ENCODE peak calls at places on chromosome 11, in nine cellular contexts. R, J, C, X, W, P, O, U and L are unnamed samples. For H3K9me3, the result is how much of the 10 kb centered on the place peaks cover.

GRCh38 chr11:91955206-91955605 is 269.4 kb upstream of the FAT3 start:
- DNase-seq in R (no peak), J (no peak), C (no peak), X (no peak), W (no peak), P (no peak), O (no peak), U (no peak), L (no peak)

GRCh38 chr11:112172362-112172994 is 2.8 kb upstream of the BCO2 start:
- DNase-seq in R (no peak), J (no peak), C (no peak), X (no peak), W (no peak), P (no peak), O (no peak), U (no peak), L (no peak)

GRCh38 chr11:22920939-22921565 is 60.8 kb upstream of the CCDC179 start:
- DNase-seq in R (no peak), J (no peak), C (no peak), X (peak), W (no peak), P (no peak), O (peak), U (peak), L (no peak)

GRCh38 chr11:62345862-62346261 is 8.6 kb downstream of the ASRGL1 start:
- DNase-seq in R (no peak), J (no peak), C (no peak), X (peak), W (no peak), P (no peak), O (no peak), U (no peak), L (no peak)

GRCh38 chr11:21511835-21512440 is 680.9 kb upstream of the ANO5 start:
- DNase-seq in R (no peak), J (peak), C (no peak), X (peak), W (peak), P (peak), O (no peak), U (peak), L (peak)

GRCh38 chr11:134404485-134405341 is 7.3 kb downstream of the B3GAT1 start:
- DNase-seq in R (no peak), J (no peak), C (no peak), X (no peak), W (no peak), P (no peak), O (no peak), U (no peak), L (no peak)

GRCh38 chr11:8615633-8616032 is 21.6 kb upstream of the STK33 start:
- DNase-seq in R (no peak), J (no peak), C (no peak), X (no peak), W (no peak), P (no peak), O (no peak), U (no peak), L (no peak)

GRCh38 chr11:94786264-94787126 is 18.3 kb downstream of the AMOTL1 start:
- DNase-seq in R (no peak), J (no peak), C (no peak), X (no peak), W (peak), P (no peak), O (no peak), U (no peak), L (no peak)

GRCh38 chr11:46446343-46446751 is 54.8 kb upstream of the CHRM4 start:
- DNase-seq in R (no peak), J (no peak), C (no peak), X (no peak), W (no peak), P (no peak), O (no peak), U (no peak), L (no peak)

GRCh38 chr11:128548655-128549255 is 38.6 kb downstream of the ETS1 start:
- DNase-seq in R (no peak), J (peak), C (peak), X (peak), W (peak), P (peak), O (peak), U (peak), L (peak)

GRCh38 chr11:35109827-35110226 is 29.1 kb upstream of the CD44 start:
- DNase-seq in R (no peak), J (no peak), C (no peak), X (no peak), W (no peak), P (no peak), O (no peak), U (no peak), L (no peak)

GRCh38 chr11:126115820-126116319 is 53.2 kb upstream of the CDON start:
- DNase-seq in R (peak), J (peak), C (peak), X (peak), W (peak), P (peak), O (peak), U (no peak), L (peak)

GRCh38 chr11:45468265-45468856 is 182.2 kb upstream of the SYT13 start:
- DNase-seq in R (no peak), J (no peak), C (no peak), X (no peak), W (no peak), P (no peak), O (no peak), U (no peak), L (no peak)

GRCh38 chr11:65410936-65411680 is 11.5 kb upstream of the NEAT1 start:
- DNase-seq in R (no peak), J (peak), C (peak), X (no peak), W (peak), P (peak), O (no peak), U (no peak), L (peak)

GRCh38 chr11:3160252-3161031 is 4.7 kb downstream of the OSBPL5 start:
- DNase-seq in R (peak), J (peak), C (peak), X (peak), W (peak), P (peak), O (peak), U (peak), L (peak)

GRCh38 chr11:76863196-76863777 is 2.6 kb downstream of the ACER3 start:
- DNase-seq in R (peak), J (no peak), C (no peak), X (peak), W (no peak), P (no peak), O (no peak), U (peak), L (no peak)

GRCh38 chr11:61023086-61024035 is 51.9 kb downstream of the CD6 start:
- DNase-seq in R (no peak), J (no peak), C (peak), X (peak), W (no peak), P (no peak), O (no peak), U (no peak), L (no peak)

GRCh38 chr11:107385361-107385982 is 72.2 kb downstream of the CWF19L2 start:
- DNase-seq in R (no peak), J (no peak), C (no peak), X (no peak), W (no peak), P (no peak), O (no peak), U (no peak), L (no peak)

GRCh38 chr11:98107736-98108135 is 913.0 kb upstream of the CNTN5 start:
- DNase-seq in R (no peak), J (no peak), C (no peak), X (no peak), W (no peak), P (no peak), O (no peak), U (no peak), L (peak)

GRCh38 chr11:8357891-8358566 is 94.4 kb upstream of the LMO1 start:
- DNase-seq in R (no peak), J (peak), C (no peak), X (no peak), W (no peak), P (no peak), O (no peak), U (no peak), L (no peak)

GRCh38 chr11:34075178-34075820 is 23.8 kb downstream of the CAPRIN1 start:
- DNase-seq in R (no peak), J (no peak), C (no peak), X (no peak), W (no peak), P (no peak), O (no peak), U (no peak), L (no peak)

GRCh38 chr11:123186291-123186690 is 8.8 kb downstream of the CLMP start:
- DNase-seq in R (no peak), J (no peak), C (no peak), X (no peak), W (no peak), P (no peak), O (no peak), U (peak), L (no peak)

GRCh38 chr11:10486161-10486840 is 31.2 kb downstream of the AMPD3 start:
- DNase-seq in R (no peak), J (no peak), C (no peak), X (no peak), W (no peak), P (no peak), O (peak), U (peak), L (no peak)

GRCh38 chr11:129652828-129653227 is 162.8 kb upstream of the TMEM45B start:
- DNase-seq in R (no peak), J (no peak), C (no peak), X (no peak), W (no peak), P (no peak), O (no peak), U (no peak), L (no peak)

GRCh38 chr11:70650075-70650909 is 252.0 kb downstream of the CTTN start:
- DNase-seq in R (no peak), J (peak), C (no peak), X (peak), W (peak), P (no peak), O (no peak), U (peak), L (peak)

GRCh38 chr11:12397953-12398352 is 20.6 kb downstream of the PARVA start:
- DNase-seq in R (peak), J (no peak), C (peak), X (peak), W (no peak), P (no peak), O (no peak), U (peak), L (peak)

GRCh38 chr11:102330226-102330625 is 12.9 kb downstream of the BIRC3 start:
- DNase-seq in R (no peak), J (no peak), C (no peak), X (no peak), W (no peak), P (no peak), O (no peak), U (no peak), L (no peak)

GRCh38 chr11:6405039-6405667 is 13.7 kb downstream of the APBB1 start:
- DNase-seq in R (no peak), J (no peak), C (no peak), X (no peak), W (no peak), P (no peak), O (no peak), U (no peak), L (no peak)

GRCh38 chr11:119751281-119752060 is 22.5 kb upstream of the NECTIN1 start:
- DNase-seq in R (no peak), J (peak), C (no peak), X (no peak), W (no peak), P (no peak), O (no peak), U (no peak), L (no peak)

GRCh38 chr11:86947541-86947940 is 7.7 kb downstream of the FZD4 start:
- DNase-seq in R (no peak), J (no peak), C (no peak), X (no peak), W (no peak), P (no peak), O (no peak), U (no peak), L (no peak)

GRCh38 chr11:114562166-114562916 is 2.7 kb upstream of the NXPE1 start:
- DNase-seq in R (no peak), J (no peak), C (no peak), X (no peak), W (no peak), P (no peak), O (no peak), U (no peak), L (no peak)

GRCh38 chr11:96254087-96254486 is 88.9 kb downstream of the MAML2 start:
- DNase-seq in R (no peak), J (no peak), C (no peak), X (peak), W (no peak), P (no peak), O (no peak), U (no peak), L (no peak)

GRCh38 chr11:22304337-22304961 is 33.7 kb upstream of the SLC17A6 start:
- DNase-seq in R (no peak), J (no peak), C (no peak), X (no peak), W (no peak), P (no peak), O (no peak), U (no peak), L (no peak)

GRCh38 chr11:19832166-19832750 is 119.6 kb downstream of the NAV2 start:
- DNase-seq in R (no peak), J (no peak), C (no peak), X (no peak), W (no peak), P (no peak), O (no peak), U (no peak), L (no peak)

GRCh38 chr11:112584674-112585073 is 324.0 kb upstream of the PLET1 start:
- DNase-seq in R (no peak), J (no peak), C (no peak), X (no peak), W (no peak), P (no peak), O (no peak), U (no peak), L (no peak)

GRCh38 chr11:76609736-76610370 is 60.7 kb downstream of the LRRC32 start:
- DNase-seq in R (no peak), J (no peak), C (no peak), X (no peak), W (no peak), P (no peak), O (no peak), U (no peak), L (no peak)

GRCh38 chr11:94762208-94762607 is 5.9 kb upstream of the AMOTL1 start:
- DNase-seq in R (no peak), J (no peak), C (no peak), X (no peak), W (no peak), P (no peak), O (no peak), U (no peak), L (no peak)

GRCh38 chr11:132559371-132560036 is 972.8 kb downstream of the OPCML start:
- DNase-seq in R (no peak), J (no peak), C (no peak), X (no peak), W (no peak), P (no peak), O (no peak), U (no peak), L (no peak)
- TF ChIP-seq CTCF in R (no peak), J (no peak), C (no peak), X (no peak), W (no peak), P (no peak), O (no peak), U (no peak), L (no peak)

GRCh38 chr11:50073113-50074105 is 40.7 kb downstream of the OR4C45 start:
- DNase-seq in R (no peak), J (no peak), C (no peak), X (no peak), W (no peak), P (no peak), O (no peak), U (no peak), L (no peak)

GRCh38 chr11:50071584-50072225 is 39.0 kb downstream of the OR4C45 start:
- DNase-seq in R (no peak), J (no peak), C (no peak), X (no peak), W (no peak), P (no peak), O (no peak), U (no peak), L (no peak)

GRCh38 chr11:50074161-50074560 is 41.5 kb downstream of the OR4C45 start:
- DNase-seq in R (no peak), J (no peak), C (no peak), X (no peak), W (no peak), P (no peak), O (no peak), U (no peak), L (no peak)

GRCh38 chr11:50070389-50070788 is 37.7 kb downstream of the OR4C45 start:
- DNase-seq in R (no peak), J (no peak), C (no peak), X (no peak), W (no peak), P (no peak), O (no peak), U (no peak), L (no peak)

DNA sequence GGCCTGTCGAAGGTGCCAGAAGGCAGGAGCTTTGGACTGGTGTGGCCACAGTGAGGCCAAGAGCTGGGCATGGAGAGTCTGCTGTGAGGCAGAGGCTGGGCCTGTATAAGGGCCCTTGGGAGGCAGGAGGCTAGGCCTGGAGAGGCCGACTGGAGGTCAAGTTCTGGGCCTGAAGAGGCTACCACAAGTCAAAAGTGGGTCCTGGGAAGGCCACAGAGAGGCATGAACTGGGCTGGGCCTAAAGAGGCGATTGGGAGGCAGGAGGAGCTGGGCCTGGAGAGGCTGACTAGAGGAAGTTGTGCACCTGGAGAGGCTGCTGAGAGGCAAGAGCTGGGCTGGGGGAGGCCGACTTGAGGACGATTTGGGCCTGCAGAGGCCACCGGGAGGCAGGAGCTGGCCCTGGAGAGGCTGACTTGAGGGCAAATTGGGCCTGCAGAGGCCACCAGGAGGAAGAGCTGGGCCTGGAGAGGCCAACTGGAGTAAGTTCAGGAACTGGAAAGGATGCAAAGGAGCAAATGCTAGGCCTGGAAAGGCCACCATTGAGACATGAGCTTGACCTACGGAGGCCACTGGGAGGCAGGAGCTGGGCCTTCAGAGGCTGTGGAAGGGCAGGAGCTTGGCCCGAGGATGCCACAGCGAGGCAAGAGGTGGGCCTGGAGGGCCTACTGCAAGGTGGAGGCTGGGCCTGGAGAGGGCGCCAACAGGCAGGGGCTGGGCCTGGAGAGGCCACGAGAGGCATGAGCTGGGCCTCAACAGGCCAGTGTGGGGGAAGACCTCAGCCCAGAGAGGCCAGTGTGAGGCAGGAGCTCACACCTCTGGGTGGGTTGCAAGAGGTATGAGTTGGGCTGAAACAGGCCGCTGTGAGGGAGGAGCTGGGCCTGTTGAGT is 39.8 kb downstream of the OR4C45 start:
- DNase-seq in R (no peak), J (no peak), C (no peak), X (no peak), W (no peak), P (no peak), O (no peak), U (no peak), L (no peak)
- H3K9me3 ChIP-seq in R (under half), J (under half), C (under half), X (under half), W (half or more), P (half or more), O (under half), U (under half), L (under half)

GRCh38 chr11:117081908-117082307 is 16.3 kb downstream of the SIK3 start:
- DNase-seq in R (no peak), J (no peak), C (no peak), X (no peak), W (no peak), P (no peak), O (no peak), U (no peak), L (no peak)

GRCh38 chr11:117084992-117085391 is 13.2 kb downstream of the SIK3 start:
- DNase-seq in R (no peak), J (no peak), C (no peak), X (no peak), W (no peak), P (no peak), O (no peak), U (no peak), L (no peak)

GRCh38 chr11:117083011-117083940 is 15.0 kb downstream of the SIK3 start:
- DNase-seq in R (no peak), J (no peak), C (no peak), X (no peak), W (no peak), P (no peak), O (no peak), U (no peak), L (no peak)

GRCh38 chr11:117076941-117077659 is 21.1 kb downstream of the SIK3 start:
- DNase-seq in R (no peak), J (no peak), C (no peak), X (no peak), W (no peak), P (no peak), O (no peak), U (no peak), L (no peak)

DNA sequence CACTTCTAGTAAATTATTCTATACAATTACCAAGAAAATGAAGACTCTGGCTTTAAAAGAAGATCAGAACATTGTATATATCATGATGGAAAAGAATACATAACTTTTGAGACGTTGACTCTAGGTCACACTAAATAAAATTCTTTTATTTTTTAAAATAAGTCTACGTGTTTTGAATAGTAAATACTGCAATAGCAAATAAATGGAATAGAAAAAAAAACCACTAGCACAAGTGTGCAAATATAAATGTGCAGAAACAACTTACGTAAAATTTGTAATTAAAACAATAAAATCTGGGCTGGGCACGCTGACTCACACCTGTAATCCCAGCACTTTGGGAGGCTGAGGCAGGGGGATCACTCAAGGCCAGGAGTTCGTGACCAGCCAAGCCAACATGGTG is 17.9 kb downstream of the SIK3 start:
- DNase-seq in R (no peak), J (no peak), C (no peak), X (no peak), W (no peak), P (no peak), O (no peak), U (no peak), L (no peak)
- TF ChIP-seq CTCF in R (no peak), J (no peak), C (no peak), X (no peak), W (no peak), P (no peak), O (no peak), U (no peak), L (no peak)

GRCh38 chr11:1419811-1420210 is 30.1 kb downstream of the BRSK2 start:
- DNase-seq in R (no peak), J (no peak), C (no peak), X (no peak), W (no peak), P (no peak), O (no peak), U (no peak), L (no peak)

GRCh38 chr11:1411301-1411700 is 21.6 kb downstream of the BRSK2 start:
- DNase-seq in R (no peak), J (no peak), C (no peak), X (no peak), W (no peak), P (no peak), O (no peak), U (no peak), L (no peak)

GRCh38 chr11:1414650-1415049 is 24.9 kb downstream of the BRSK2 start:
- DNase-seq in R (no peak), J (no peak), C (no peak), X (no peak), W (no peak), P (no peak), O (no peak), U (no peak), L (no peak)

GRCh38 chr11:1412377-1413095 is 22.8 kb downstream of the BRSK2 start:
- DNase-seq in R (no peak), J (no peak), C (no peak), X (no peak), W (no peak), P (no peak), O (no peak), U (no peak), L (no peak)

DNA sequence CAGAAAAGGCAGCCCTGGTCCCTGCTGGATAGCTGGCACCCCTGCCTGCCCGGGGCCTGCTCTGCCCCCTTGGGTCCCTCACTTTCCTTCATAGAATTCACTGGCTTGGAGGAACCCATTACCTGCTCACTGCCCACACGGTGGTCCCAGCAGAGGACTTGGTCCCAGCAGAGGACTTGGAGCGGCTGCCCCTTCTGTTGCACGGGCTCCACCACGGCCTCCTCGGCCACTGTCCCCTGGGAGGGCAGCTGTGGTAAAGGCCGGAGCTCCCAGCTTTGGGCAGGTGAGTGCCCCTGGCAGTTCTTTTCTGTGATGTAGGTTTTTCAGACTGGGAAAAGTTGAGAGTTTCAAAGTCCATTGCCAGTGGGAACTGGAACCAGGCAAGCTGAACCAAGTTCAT is 25.9 kb downstream of the BRSK2 start:
- DNase-seq in R (no peak), J (no peak), C (no peak), X (no peak), W (no peak), P (no peak), O (no peak), U (no peak), L (no peak)
- H3K9me3 ChIP-seq in R (under half), J (under half), C (under half), X (under half), W (under half), P (under half), O (under half), U (under half), L (under half)